ENCODE peak calls at places on chromosome 19, in four cellular contexts. One of them, this sample, is unnamed.

GRCh38 chr19:39420769-39421168 is 8.3 kb downstream of the PLEKHG2 start:
- DNase-seq in fibroblast of the aortic adventitia: no peak
- DNase-seq in thoracic aorta: no peak
- DNase-seq in neural crest cell: no peak
- DNase-seq in this sample: no peak

GRCh38 chr19:16161848-16162247 is 11.5 kb downstream of the CIB3 start:
- DNase-seq in fibroblast of the aortic adventitia: peak
- DNase-seq in thoracic aorta: no peak
- DNase-seq in neural crest cell: no peak
- DNase-seq in this sample: no peak

GRCh38 chr19:2494084-2494446 is 18.1 kb downstream of the GADD45B start:
- DNase-seq in fibroblast of the aortic adventitia: peak
- DNase-seq in thoracic aorta: no peak
- DNase-seq in neural crest cell: no peak
- DNase-seq in this sample: no peak

GRCh38 chr19:15812059-15812722 is 3.3 kb downstream of the OR10H1 start:
- DNase-seq in fibroblast of the aortic adventitia: no peak
- DNase-seq in thoracic aorta: no peak
- DNase-seq in neural crest cell: no peak
- DNase-seq in this sample: no peak

GRCh38 chr19:45130888-45131615 is 29.7 kb downstream of the NKPD1 start:
- DNase-seq in fibroblast of the aortic adventitia: no peak
- DNase-seq in thoracic aorta: no peak
- DNase-seq in neural crest cell: no peak
- DNase-seq in this sample: no peak

GRCh38 chr19:36051236-36051635 is 2.8 kb downstream of the THAP8 start:
- DNase-seq in fibroblast of the aortic adventitia: no peak
- DNase-seq in thoracic aorta: no peak
- DNase-seq in neural crest cell: no peak
- DNase-seq in this sample: no peak

GRCh38 chr19:55228015-55228391 is 560 bp downstream of the TMEM86B start:
- DNase-seq in fibroblast of the aortic adventitia: no peak
- DNase-seq in thoracic aorta: no peak
- DNase-seq in neural crest cell: no peak
- DNase-seq in this sample: no peak

GRCh38 chr19:6717441-6717971 is 2.9 kb downstream of the C3 start:
- DNase-seq in fibroblast of the aortic adventitia: no peak
- DNase-seq in thoracic aorta: no peak
- DNase-seq in neural crest cell: no peak
- DNase-seq in this sample: no peak

GRCh38 chr19:56080669-56081401 is 40.3 kb downstream of the ZNF787 start:
- DNase-seq in fibroblast of the aortic adventitia: peak
- DNase-seq in thoracic aorta: no peak
- DNase-seq in neural crest cell: peak
- DNase-seq in this sample: peak

GRCh38 chr19:19554074-19555023 is 16.3 kb downstream of the CILP2 start:
- DNase-seq in fibroblast of the aortic adventitia: peak
- DNase-seq in thoracic aorta: no peak
- DNase-seq in neural crest cell: peak
- DNase-seq in this sample: peak

GRCh38 chr19:19460258-19460731 is 54.8 kb downstream of the GATAD2A start:
- DNase-seq in fibroblast of the aortic adventitia: no peak
- DNase-seq in thoracic aorta: no peak
- DNase-seq in neural crest cell: no peak
- DNase-seq in this sample: no peak

GRCh38 chr19:58170860-58171259 is 12.0 kb upstream of the ZNF274 start:
- DNase-seq in fibroblast of the aortic adventitia: no peak
- DNase-seq in thoracic aorta: no peak
- DNase-seq in neural crest cell: no peak
- DNase-seq in this sample: no peak

GRCh38 chr19:55146078-55146647 is 2.8 kb downstream of the TNNT1 start:
- DNase-seq in fibroblast of the aortic adventitia: no peak
- DNase-seq in thoracic aorta: no peak
- DNase-seq in neural crest cell: no peak
- DNase-seq in this sample: peak

GRCh38 chr19:996051-996838 is 4.0 kb upstream of the GRIN3B start:
- DNase-seq in fibroblast of the aortic adventitia: peak
- DNase-seq in thoracic aorta: no peak
- DNase-seq in neural crest cell: no peak
- DNase-seq in this sample: peak

GRCh38 chr19:51341976-51342580 is at the start of gene VSIG10L:
- DNase-seq in fibroblast of the aortic adventitia: no peak
- DNase-seq in thoracic aorta: no peak
- DNase-seq in neural crest cell: no peak
- DNase-seq in this sample: no peak

GRCh38 chr19:52535831-52536800 is 8.6 kb downstream of the ZNF808 start:
- DNase-seq in fibroblast of the aortic adventitia: peak
- DNase-seq in thoracic aorta: peak
- DNase-seq in neural crest cell: peak
- DNase-seq in this sample: peak

DNA sequence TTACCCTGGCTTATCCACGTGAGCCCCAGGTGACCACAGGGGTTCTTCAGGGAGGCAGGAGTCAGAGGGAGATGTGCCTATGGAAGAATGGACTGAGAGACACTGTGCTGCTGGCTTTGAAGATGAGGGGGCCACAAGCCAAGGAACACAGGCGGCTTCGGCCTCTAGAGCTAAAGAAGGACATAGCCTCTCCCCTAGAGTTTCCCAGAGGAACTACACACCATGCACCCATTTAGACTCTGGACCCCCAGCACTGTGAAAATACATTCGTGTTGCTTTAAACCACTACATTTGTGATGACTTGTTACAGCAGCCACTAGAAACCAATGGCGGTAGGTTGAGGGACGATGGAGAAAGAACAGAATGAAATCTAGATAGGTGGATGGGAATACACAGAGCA is 13.7 kb upstream of the ATF5 start:
- DNase-seq in fibroblast of the aortic adventitia: no peak
- DNase-seq in thoracic aorta: no peak
- DNase-seq in neural crest cell: no peak
- DNase-seq in this sample: no peak
- TF ChIP-seq CTCF in fibroblast of the aortic adventitia: peak
- TF ChIP-seq CTCF in thoracic aorta: no peak
- TF ChIP-seq CTCF in neural crest cell: no peak
- TF ChIP-seq CTCF in this sample: no peak

GRCh38 chr19:34851277-34851804 is 75.4 kb upstream of the ZNF30 start:
- DNase-seq in fibroblast of the aortic adventitia: no peak
- DNase-seq in thoracic aorta: no peak
- DNase-seq in neural crest cell: no peak
- DNase-seq in this sample: no peak
- TF ChIP-seq CTCF in fibroblast of the aortic adventitia: no peak
- TF ChIP-seq CTCF in thoracic aorta: no peak
- TF ChIP-seq CTCF in neural crest cell: no peak
- TF ChIP-seq CTCF in this sample: no peak

DNA sequence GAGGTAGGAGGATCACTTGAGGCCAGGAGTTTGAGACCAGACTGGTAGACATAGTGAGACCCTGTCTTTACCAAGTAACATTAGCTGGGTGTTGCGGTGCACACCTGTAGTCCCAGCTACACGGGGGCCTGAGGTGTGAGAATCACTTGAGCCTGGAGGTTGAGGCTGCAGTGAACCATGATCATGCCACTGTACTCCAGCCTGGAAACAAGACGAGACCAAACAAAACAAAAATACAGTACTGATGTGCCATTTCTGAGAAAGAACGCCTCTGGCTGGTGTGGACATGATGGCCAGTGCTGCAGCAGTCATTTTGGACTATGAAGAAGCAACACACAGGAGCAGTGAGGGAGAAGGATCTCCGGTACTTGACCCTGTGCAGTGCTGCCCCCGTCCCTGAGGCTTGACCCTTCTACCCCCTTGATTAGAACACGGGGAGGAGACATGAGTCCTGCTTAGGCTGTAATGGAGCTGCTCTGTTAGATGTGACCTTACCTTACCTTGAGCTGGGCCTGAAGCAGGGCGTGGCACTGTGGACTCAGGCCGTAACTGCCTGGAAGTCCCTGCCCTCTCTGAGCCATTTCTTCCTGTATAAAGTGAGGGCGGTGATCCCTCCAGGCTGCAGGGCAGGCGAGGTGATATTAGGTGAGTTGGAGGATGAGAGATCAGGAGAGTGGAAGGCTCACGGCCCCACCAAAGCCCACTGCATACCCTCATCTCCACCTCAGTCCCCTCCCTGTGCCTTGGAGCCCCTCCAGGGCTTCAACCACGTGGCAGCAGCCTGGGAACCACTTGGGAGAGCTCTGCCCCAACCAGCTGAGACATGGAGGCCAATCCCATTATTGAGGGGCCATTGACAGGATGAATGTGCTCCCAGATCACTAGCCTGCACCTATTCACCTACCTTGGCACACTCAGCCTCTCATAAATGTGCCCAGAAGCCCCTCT is 5.9 kb downstream of the RPL18A start:
- DNase-seq in fibroblast of the aortic adventitia: no peak
- DNase-seq in thoracic aorta: no peak
- DNase-seq in neural crest cell: no peak
- DNase-seq in this sample: no peak
- TF ChIP-seq CTCF in fibroblast of the aortic adventitia: no peak
- TF ChIP-seq CTCF in thoracic aorta: no peak
- TF ChIP-seq CTCF in neural crest cell: no peak
- TF ChIP-seq CTCF in this sample: no peak

GRCh38 chr19:48872884-48873475 is 759 bp downstream of the PPP1R15A start:
- DNase-seq in fibroblast of the aortic adventitia: peak
- DNase-seq in thoracic aorta: peak
- DNase-seq in neural crest cell: peak
- DNase-seq in this sample: peak

GRCh38 chr19:48873476-48874308 is 1.5 kb downstream of the PPP1R15A start:
- DNase-seq in fibroblast of the aortic adventitia: peak
- DNase-seq in thoracic aorta: no peak
- DNase-seq in neural crest cell: no peak
- DNase-seq in this sample: no peak

GRCh38 chr19:48870048-48870447 is 1.6 kb upstream of the PLEKHA4 start:
- DNase-seq in fibroblast of the aortic adventitia: no peak
- DNase-seq in thoracic aorta: no peak
- DNase-seq in neural crest cell: no peak
- DNase-seq in this sample: no peak

GRCh38 chr19:48874309-48875135 is 2.3 kb downstream of the PPP1R15A start:
- DNase-seq in fibroblast of the aortic adventitia: peak
- DNase-seq in thoracic aorta: no peak
- DNase-seq in neural crest cell: no peak
- DNase-seq in this sample: no peak

GRCh38 chr19:48872182-48872883 is at the start of gene PPP1R15A:
- DNase-seq in fibroblast of the aortic adventitia: peak
- DNase-seq in thoracic aorta: peak
- DNase-seq in neural crest cell: peak
- DNase-seq in this sample: peak
- TF ChIP-seq CTCF in fibroblast of the aortic adventitia: no peak
- TF ChIP-seq CTCF in thoracic aorta: peak
- TF ChIP-seq CTCF in neural crest cell: peak
- TF ChIP-seq CTCF in this sample: no peak

GRCh38 chr19:49807888-49808675 is 5.0 kb downstream of the FUZ start:
- DNase-seq in fibroblast of the aortic adventitia: no peak
- DNase-seq in thoracic aorta: no peak
- DNase-seq in neural crest cell: no peak
- DNase-seq in this sample: no peak

GRCh38 chr19:49808762-49809154 is 4.3 kb downstream of the FUZ start:
- DNase-seq in fibroblast of the aortic adventitia: peak
- DNase-seq in thoracic aorta: peak
- DNase-seq in neural crest cell: peak
- DNase-seq in this sample: peak

GRCh38 chr19:49809987-49810389 is 3.1 kb downstream of the FUZ start:
- DNase-seq in fibroblast of the aortic adventitia: no peak
- DNase-seq in thoracic aorta: no peak
- DNase-seq in neural crest cell: no peak
- DNase-seq in this sample: no peak

GRCh38 chr19:49811328-49811727 is 1.8 kb downstream of the FUZ start:
- DNase-seq in fibroblast of the aortic adventitia: no peak
- DNase-seq in thoracic aorta: no peak
- DNase-seq in neural crest cell: no peak
- DNase-seq in this sample: no peak

DNA sequence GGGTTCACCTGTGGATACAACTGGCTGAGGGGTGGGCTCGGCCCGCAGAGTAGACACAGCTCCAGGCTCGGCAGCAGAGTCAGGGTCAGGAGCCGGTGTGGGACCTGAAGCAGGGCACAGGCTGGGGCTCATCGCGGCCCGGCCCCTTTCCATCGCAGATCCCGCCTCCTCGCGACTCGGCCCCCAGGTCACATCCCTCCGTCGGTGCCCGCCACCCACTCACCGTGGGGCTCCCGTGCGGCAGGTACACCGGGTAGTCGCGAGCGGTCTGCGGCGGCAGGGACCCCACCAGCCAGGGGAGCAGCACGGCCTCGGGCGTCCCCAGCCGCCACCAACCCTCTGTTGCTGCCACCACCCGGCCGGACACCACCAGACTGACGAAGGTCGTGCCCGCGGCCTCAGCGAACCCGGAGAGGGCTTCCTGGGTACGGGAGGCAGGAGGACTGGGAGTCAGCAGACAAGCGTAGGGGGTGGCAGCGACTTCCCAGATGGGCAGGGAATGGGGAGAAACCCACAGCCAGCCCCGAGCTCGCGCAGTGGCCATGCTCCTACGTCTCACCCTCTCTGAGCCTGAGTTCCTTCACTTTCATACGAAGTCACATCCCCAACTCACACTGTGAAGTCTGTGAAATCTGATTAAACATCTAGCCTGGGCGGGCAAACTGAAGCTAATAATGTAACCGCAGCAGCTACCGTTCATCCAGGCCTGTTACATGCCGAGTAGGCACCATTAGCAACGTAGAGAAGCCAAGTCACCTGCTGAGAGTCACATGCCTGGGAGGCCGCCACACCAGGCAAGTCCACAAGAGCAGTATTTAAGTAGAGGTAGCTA is 3.7 kb downstream of the FUZ start:
- DNase-seq in fibroblast of the aortic adventitia: peak
- DNase-seq in thoracic aorta: no peak
- DNase-seq in neural crest cell: peak
- DNase-seq in this sample: no peak
- TF ChIP-seq CTCF in fibroblast of the aortic adventitia: no peak
- TF ChIP-seq CTCF in thoracic aorta: no peak
- TF ChIP-seq CTCF in neural crest cell: no peak
- TF ChIP-seq CTCF in this sample: no peak

This sample was measured in GM10248.